ENCODE peak calls at places on chromosomes 13 and 19, in six cellular contexts. One of them, this sample, is unnamed.

GRCh38 chr13:50668882-50669281 is 174.6 kb downstream of the DLEU7 start:
- DNase-seq in IMR-90: no peak
- DNase-seq in H1: no peak
- DNase-seq in trophoblast cell: no peak
- DNase-seq in H9: no peak
- DNase-seq in mesendoderm: no peak
- DNase-seq in this sample: no peak

GRCh38 chr19:5058456-5059190 is 89.7 kb downstream of the KDM4B start:
- DNase-seq in IMR-90: peak; percentile 41
- DNase-seq in H1: no peak
- DNase-seq in trophoblast cell: no peak
- DNase-seq in H9: no peak
- DNase-seq in mesendoderm: no peak
- DNase-seq in this sample: no peak

GRCh38 chr13:51797664-51798488 is 6.1 kb downstream of the DHRS12 start:
- DNase-seq in IMR-90: peak; percentile 69
- DNase-seq in H1: peak; percentile 55
- DNase-seq in trophoblast cell: peak; percentile 60
- DNase-seq in H9: peak; percentile 83
- DNase-seq in mesendoderm: peak; percentile 94
- DNase-seq in this sample: peak; percentile 58

GRCh38 chr19:39319892-39320168 is 833 bp downstream of the LRFN1 start:
- DNase-seq in IMR-90: no peak
- DNase-seq in H1: no peak
- DNase-seq in trophoblast cell: no peak
- DNase-seq in H9: no peak
- DNase-seq in mesendoderm: no peak
- DNase-seq in this sample: no peak

GRCh38 chr13:27450921-27451461 is 627 bp upstream of the MTIF3 start:
- DNase-seq in IMR-90: peak; percentile 47
- DNase-seq in H1: peak; percentile 70
- DNase-seq in trophoblast cell: peak; percentile 20
- DNase-seq in H9: no peak
- DNase-seq in mesendoderm: peak; percentile 23
- DNase-seq in this sample: peak; percentile 76

GRCh38 chr19:46186717-46187101 is 38.7 kb downstream of the IGFL2 start:
- DNase-seq in IMR-90: no peak
- DNase-seq in H1: no peak
- DNase-seq in trophoblast cell: peak; percentile 47
- DNase-seq in H9: no peak
- DNase-seq in mesendoderm: no peak
- DNase-seq in this sample: no peak

GRCh38 chr13:85806553-85807175 is 7.4 kb upstream of the SLITRK6 start:
- DNase-seq in IMR-90: peak; percentile 61
- DNase-seq in H1: no peak
- DNase-seq in trophoblast cell: no peak
- DNase-seq in H9: no peak
- DNase-seq in mesendoderm: peak; percentile 40
- DNase-seq in this sample: peak; percentile 57

GRCh38 chr13:68970532-68970931 is 1137.1 kb upstream of the ATXN8OS start:
- DNase-seq in IMR-90: no peak
- DNase-seq in H1: no peak
- DNase-seq in trophoblast cell: no peak
- DNase-seq in H9: no peak
- DNase-seq in mesendoderm: no peak
- DNase-seq in this sample: no peak

GRCh38 chr19:42089772-42090171 is 13.8 kb downstream of the ZNF574 start:
- DNase-seq in IMR-90: no peak
- DNase-seq in H1: no peak
- DNase-seq in trophoblast cell: no peak
- DNase-seq in H9: no peak
- DNase-seq in mesendoderm: no peak
- DNase-seq in this sample: no peak

GRCh38 chr13:83153833-83154232 is 728.4 kb downstream of the SLITRK1 start:
- DNase-seq in IMR-90: no peak
- DNase-seq in H1: no peak
- DNase-seq in trophoblast cell: no peak
- DNase-seq in H9: no peak
- DNase-seq in mesendoderm: no peak
- DNase-seq in this sample: no peak

GRCh38 chr13:76380436-76381065 is 505.7 kb downstream of the KCTD12 start:
- DNase-seq in IMR-90: peak; percentile 0
- DNase-seq in H1: no peak
- DNase-seq in trophoblast cell: no peak
- DNase-seq in H9: no peak
- DNase-seq in mesendoderm: no peak
- DNase-seq in this sample: no peak

GRCh38 chr13:76379341-76380105 is 506.7 kb downstream of the KCTD12 start:
- DNase-seq in IMR-90: no peak
- DNase-seq in H1: no peak
- DNase-seq in trophoblast cell: no peak
- DNase-seq in H9: no peak
- DNase-seq in mesendoderm: no peak
- DNase-seq in this sample: no peak

GRCh38 chr13:76383671-76384461 is 502.3 kb downstream of the KCTD12 start:
- DNase-seq in IMR-90: peak; percentile 94
- DNase-seq in H1: no peak
- DNase-seq in trophoblast cell: no peak
- DNase-seq in H9: no peak
- DNase-seq in mesendoderm: peak; percentile 9
- DNase-seq in this sample: peak; percentile 99

GRCh38 chr13:76378767-76379166 is 507.4 kb downstream of the KCTD12 start:
- DNase-seq in IMR-90: no peak
- DNase-seq in H1: no peak
- DNase-seq in trophoblast cell: no peak
- DNase-seq in H9: no peak
- DNase-seq in mesendoderm: no peak
- DNase-seq in this sample: no peak
- H2AK5ac ChIP-seq in IMR-90: no peak overlapping the region
- H2AK5ac ChIP-seq in H1: no peak overlapping the region
- H2AK5ac ChIP-seq in trophoblast cell: no peak overlapping the region
- H2AK5ac ChIP-seq in H9: no peak overlapping the region
- H2AK5ac ChIP-seq in mesendoderm: no peak overlapping the region
- H2AK5ac ChIP-seq in this sample: no peak overlapping the region

GRCh38 chr19:1758231-1758577 is 4.9 kb downstream of the ONECUT3 start:
- DNase-seq in IMR-90: no peak
- DNase-seq in H1: no peak
- DNase-seq in trophoblast cell: no peak
- DNase-seq in H9: no peak
- DNase-seq in mesendoderm: no peak
- DNase-seq in this sample: no peak

GRCh38 chr19:1758959-1759903 is 5.9 kb downstream of the ONECUT3 start:
- DNase-seq in IMR-90: no peak
- DNase-seq in H1: peak; percentile 47
- DNase-seq in trophoblast cell: no peak
- DNase-seq in H9: no peak
- DNase-seq in mesendoderm: no peak
- DNase-seq in this sample: no peak

GRCh38 chr19:1756705-1757445 is 3.6 kb downstream of the ONECUT3 start:
- DNase-seq in IMR-90: no peak
- DNase-seq in H1: no peak
- DNase-seq in trophoblast cell: no peak
- DNase-seq in H9: no peak
- DNase-seq in mesendoderm: no peak
- DNase-seq in this sample: no peak

GRCh38 chr19:1756264-1756663 is 3.0 kb downstream of the ONECUT3 start:
- DNase-seq in IMR-90: no peak
- DNase-seq in H1: no peak
- DNase-seq in trophoblast cell: no peak
- DNase-seq in H9: no peak
- DNase-seq in mesendoderm: no peak
- DNase-seq in this sample: no peak

DNA sequence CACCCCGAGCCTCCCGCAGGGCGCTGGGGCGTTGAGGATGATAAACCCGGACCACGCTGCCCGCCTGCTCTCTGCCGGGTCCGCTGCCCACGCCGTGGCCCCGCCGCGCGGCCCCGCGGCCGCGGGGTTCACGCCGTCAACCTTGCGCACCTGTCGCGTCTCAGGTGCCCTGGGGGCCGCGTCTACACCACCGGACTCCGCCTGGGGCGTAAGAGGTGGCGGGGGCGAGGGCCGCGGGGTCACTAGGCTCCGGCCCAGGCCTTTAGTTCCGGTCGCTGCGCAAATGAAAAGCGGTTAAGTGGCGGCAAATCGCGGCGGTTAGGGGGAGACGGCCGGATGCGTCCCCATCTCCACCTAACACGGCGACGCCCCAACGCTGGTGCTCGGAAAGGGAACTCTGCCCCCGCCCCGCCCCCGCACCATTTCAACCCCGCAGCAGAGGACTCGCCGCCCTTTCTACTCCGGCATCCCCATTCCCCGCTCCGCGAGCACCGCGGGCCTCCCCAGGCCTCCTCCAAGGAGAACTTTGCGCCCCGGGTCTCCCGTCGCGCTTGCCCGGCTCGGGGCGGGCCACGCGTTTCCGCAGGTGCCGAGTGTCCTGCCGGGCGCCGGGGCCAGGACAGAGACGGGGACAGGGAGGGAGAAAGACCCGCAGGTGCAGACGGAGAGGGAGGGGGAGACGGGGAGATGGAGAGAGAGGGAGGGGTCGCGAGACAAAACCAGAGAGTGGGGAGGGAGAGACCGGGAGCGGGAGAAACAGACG is 4.3 kb downstream of the ONECUT3 start:
- DNase-seq in IMR-90: no peak
- DNase-seq in H1: no peak
- DNase-seq in trophoblast cell: no peak
- DNase-seq in H9: no peak
- DNase-seq in mesendoderm: no peak
- DNase-seq in this sample: no peak
- H3K27me3 ChIP-seq in IMR-90: peaks cover 84% of the 10 kb centered on the region
- H3K27me3 ChIP-seq in H1: peaks cover 99% of the 10 kb centered on the region
- H3K27me3 ChIP-seq in trophoblast cell: peaks cover 93% of the 10 kb centered on the region
- H3K27me3 ChIP-seq in H9: peaks cover 90% of the 10 kb centered on the region
- H3K27me3 ChIP-seq in mesendoderm: peaks cover 88% of the 10 kb centered on the region
- H3K27me3 ChIP-seq in this sample: peaks cover 84% of the 10 kb centered on the region

GRCh38 chr19:50660083-50660366 is 10.8 kb downstream of the C19orf81 start:
- DNase-seq in IMR-90: no peak
- DNase-seq in H1: no peak
- DNase-seq in trophoblast cell: no peak
- DNase-seq in H9: no peak
- DNase-seq in mesendoderm: no peak
- DNase-seq in this sample: no peak

GRCh38 chr19:50661675-50662441 is 12.6 kb downstream of the C19orf81 start:
- DNase-seq in IMR-90: no peak
- DNase-seq in H1: no peak
- DNase-seq in trophoblast cell: no peak
- DNase-seq in H9: no peak
- DNase-seq in mesendoderm: no peak
- DNase-seq in this sample: no peak

GRCh38 chr19:50662442-50663279 is 13.4 kb downstream of the C19orf81 start:
- DNase-seq in IMR-90: no peak
- DNase-seq in H1: no peak
- DNase-seq in trophoblast cell: no peak
- DNase-seq in H9: no peak
- DNase-seq in mesendoderm: no peak
- DNase-seq in this sample: no peak

GRCh38 chr19:50659318-50660082 is 10.3 kb downstream of the C19orf81 start:
- DNase-seq in IMR-90: no peak
- DNase-seq in H1: no peak
- DNase-seq in trophoblast cell: no peak
- DNase-seq in H9: no peak
- DNase-seq in mesendoderm: no peak
- DNase-seq in this sample: no peak

DNA sequence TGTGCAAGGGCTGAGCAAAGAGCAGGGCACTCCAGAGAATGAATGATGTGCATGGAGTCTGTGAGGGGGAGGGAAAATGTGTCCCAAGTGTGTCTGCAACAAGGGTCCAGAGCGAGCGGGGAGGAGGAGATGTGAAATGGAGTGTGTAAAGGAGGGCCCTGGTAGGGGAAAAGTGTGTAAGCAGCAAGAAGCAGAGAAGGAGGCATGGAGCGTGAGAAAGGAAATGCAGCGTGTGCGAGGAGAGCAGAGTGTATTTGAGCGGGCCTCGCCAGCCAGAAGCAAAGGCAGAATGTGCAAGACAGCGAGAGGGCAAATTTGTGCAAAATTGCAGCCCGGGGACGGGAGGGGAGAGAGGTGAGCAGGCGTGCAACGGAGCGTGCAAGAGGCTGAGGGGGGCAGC is 11.8 kb downstream of the C19orf81 start:
- DNase-seq in IMR-90: no peak
- DNase-seq in H1: no peak
- DNase-seq in trophoblast cell: no peak
- DNase-seq in H9: no peak
- DNase-seq in mesendoderm: no peak
- DNase-seq in this sample: no peak
- H2AK5ac ChIP-seq in IMR-90: no peak overlapping the region
- H2AK5ac ChIP-seq in H1: peak overlapping the region; percentile 86
- H2AK5ac ChIP-seq in trophoblast cell: no peak overlapping the region
- H2AK5ac ChIP-seq in H9: no peak overlapping the region
- H2AK5ac ChIP-seq in mesendoderm: no peak overlapping the region
- H2AK5ac ChIP-seq in this sample: no peak overlapping the region

GRCh38 chr19:29893606-29894284 is 48.3 kb upstream of the URI1 start:
- DNase-seq in IMR-90: no peak
- DNase-seq in H1: no peak
- DNase-seq in trophoblast cell: no peak
- DNase-seq in H9: no peak
- DNase-seq in mesendoderm: no peak
- DNase-seq in this sample: no peak
- H3K27me3 ChIP-seq in IMR-90: no peaks in the 10 kb centered on the region
- H3K27me3 ChIP-seq in H1: no peaks in the 10 kb centered on the region
- H3K27me3 ChIP-seq in trophoblast cell: no peaks in the 10 kb centered on the region
- H3K27me3 ChIP-seq in H9: no peaks in the 10 kb centered on the region
- H3K27me3 ChIP-seq in mesendoderm: no peaks in the 10 kb centered on the region
- H3K27me3 ChIP-seq in this sample: peaks cover 11% of the 10 kb centered on the region

DNA sequence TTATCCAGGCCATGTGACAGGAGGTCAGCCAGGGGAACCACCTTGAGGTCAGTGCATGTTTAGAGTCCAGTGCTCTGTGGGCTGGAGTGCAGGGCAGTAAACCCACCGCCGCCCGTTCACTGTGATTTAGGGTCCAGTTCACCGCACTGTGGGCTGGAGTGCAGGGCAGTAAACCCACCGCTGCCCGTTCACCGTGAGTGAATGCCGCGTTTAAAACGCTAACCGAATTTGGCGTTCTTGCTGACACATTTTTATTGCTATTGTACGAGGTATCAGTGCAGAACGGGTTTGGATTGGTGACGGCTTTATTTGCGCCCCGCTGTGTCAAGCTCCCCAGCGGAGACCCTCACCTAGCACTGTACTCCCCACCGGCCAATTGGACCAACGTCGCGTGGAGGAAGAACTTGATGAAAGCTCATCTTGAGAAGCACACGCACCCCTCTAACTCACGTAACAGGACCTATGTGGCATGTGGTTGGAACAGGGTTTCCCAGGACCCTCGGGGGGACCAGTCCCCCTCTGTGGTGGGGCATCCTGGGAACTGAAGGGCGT is 27.9 kb downstream of the C13orf46 start:
- DNase-seq in IMR-90: no peak
- DNase-seq in H1: no peak
- DNase-seq in trophoblast cell: no peak
- DNase-seq in H9: no peak
- DNase-seq in mesendoderm: no peak
- DNase-seq in this sample: no peak
- H2AK5ac ChIP-seq in IMR-90: peak overlapping the region; percentile 56
- H2AK5ac ChIP-seq in H1: no peak overlapping the region
- H2AK5ac ChIP-seq in trophoblast cell: no peak overlapping the region
- H2AK5ac ChIP-seq in H9: no peak overlapping the region
- H2AK5ac ChIP-seq in mesendoderm: no peak overlapping the region
- H2AK5ac ChIP-seq in this sample: no peak overlapping the region